ENCODE peak calls at places on chromosomes 11 and 22, in six cellular contexts. F, Y, W, T, G and K are unnamed samples.

GRCh38 chr11:116794851-116795250 is 3.2 kb upstream of the APOA5 start:
- DNase-seq in F (no peak), Y (no peak), W (no peak), T (no peak), G (no peak), K (no peak)

GRCh38 chr11:27281740-27282139 is 81.3 kb downstream of the CCDC34 start:
- DNase-seq in F (no peak), Y (no peak), W (no peak), T (no peak), G (no peak), K (no peak)

GRCh38 chr22:36457688-36458450 is 23.6 kb downstream of the TXN2 start:
- DNase-seq in F (peak; percentile 58), Y (no peak), W (peak; percentile 63), T (no peak), G (no peak), K (no peak)

GRCh38 chr11:83275888-83276641 is 10.1 kb downstream of the CCDC90B start:
- DNase-seq in F (no peak), Y (no peak), W (no peak), T (no peak), G (no peak), K (no peak)

GRCh38 chr11:74702383-74703007 is 28.7 kb downstream of the CHRDL2 start:
- DNase-seq in F (peak; percentile 66), Y (peak; percentile 63), W (peak; percentile 73), T (peak; percentile 66), G (peak; percentile 60), K (no peak)

GRCh38 chr11:66467756-66468155 is 1.1 kb downstream of the PELI3 start:
- DNase-seq in F (peak; percentile 58), Y (no peak), W (peak; percentile 60), T (peak; percentile 70), G (no peak), K (no peak)

GRCh38 chr11:32435511-32435946 is at the start of gene WT1:
- DNase-seq in F (no peak), Y (no peak), W (no peak), T (no peak), G (no peak), K (no peak)

GRCh38 chr22:25360411-25360810 is 141.0 kb downstream of the CRYBB2 start:
- DNase-seq in F (no peak), Y (no peak), W (no peak), T (no peak), G (no peak), K (no peak)

GRCh38 chr11:91796999-91797398 is 427.6 kb upstream of the FAT3 start:
- DNase-seq in F (no peak), Y (no peak), W (no peak), T (no peak), G (no peak), K (no peak)

GRCh38 chr11:121901853-121902252 is 214.2 kb downstream of the BLID start:
- DNase-seq in F (no peak), Y (no peak), W (no peak), T (no peak), G (no peak), K (no peak)

GRCh38 chr22:50318698-50319411 is 8.0 kb downstream of the DENND6B start:
- DNase-seq in F (no peak), Y (peak; percentile 93), W (no peak), T (no peak), G (no peak), K (no peak)

GRCh38 chr11:94655291-94655690 is 88.1 kb downstream of the PIWIL4 start:
- DNase-seq in F (no peak), Y (no peak), W (no peak), T (no peak), G (no peak), K (no peak)

GRCh38 chr11:10565493-10565892 is 3.0 kb downstream of the LYVE1 start:
- DNase-seq in F (no peak), Y (no peak), W (no peak), T (no peak), G (no peak), K (no peak)

GRCh38 chr11:597166-597725 is 18.5 kb downstream of the IRF7 start:
- DNase-seq in F (no peak), Y (no peak), W (no peak), T (no peak), G (no peak), K (no peak)

GRCh38 chr11:67640021-67640757 is 626 bp upstream of the TBX10 start:
- DNase-seq in F (peak; percentile 79), Y (peak; percentile 82), W (peak; percentile 81), T (peak; percentile 70), G (no peak), K (no peak)

GRCh38 chr11:75383246-75383645 is 16.1 kb upstream of the RPS3 start:
- DNase-seq in F (no peak), Y (no peak), W (no peak), T (no peak), G (no peak), K (no peak)

GRCh38 chr11:75743711-75744563 is 24.6 kb upstream of the DGAT2 start:
- DNase-seq in F (no peak), Y (no peak), W (no peak), T (no peak), G (no peak), K (no peak)

GRCh38 chr11:128575956-128576340 is 11.4 kb downstream of the ETS1 start:
- DNase-seq in F (peak; percentile 67), Y (no peak), W (no peak), T (no peak), G (no peak), K (no peak)

GRCh38 chr22:45006873-45007246 is 2.9 kb downstream of the PHF21B start:
- DNase-seq in F (no peak), Y (no peak), W (no peak), T (no peak), G (peak; percentile 59), K (no peak)

GRCh38 chr11:76587810-76588454 is 82.6 kb downstream of the LRRC32 start:
- DNase-seq in F (no peak), Y (no peak), W (no peak), T (no peak), G (no peak), K (no peak)

GRCh38 chr11:65243773-65244172 is 18.0 kb upstream of the POLA2 start:
- DNase-seq in F (no peak), Y (no peak), W (no peak), T (no peak), G (no peak), K (no peak)

GRCh38 chr11:100855466-100856067 is 168.5 kb downstream of the ARHGAP42 start:
- DNase-seq in F (no peak), Y (peak; percentile 39), W (no peak), T (no peak), G (no peak), K (no peak)

GRCh38 chr11:15113381-15113780 is 1.3 kb upstream of the INSC start:
- DNase-seq in F (no peak), Y (peak; percentile 87), W (no peak), T (no peak), G (no peak), K (peak; percentile 86)

GRCh38 chr11:70860855-70861254 is 391.5 kb downstream of the SHANK2 start:
- DNase-seq in F (no peak), Y (no peak), W (no peak), T (no peak), G (no peak), K (no peak)
- TF ChIP-seq CTCF in F (no peak), Y (no peak), W (no peak), T (no peak), G (no peak), K (no peak)

GRCh38 chr11:119258983-119259382 is 52.8 kb downstream of the CBL start:
- DNase-seq in F (no peak), Y (peak; percentile 10), W (no peak), T (no peak), G (no peak), K (no peak)

GRCh38 chr11:119266063-119266462 is 50.9 kb downstream of the MCAM start:
- DNase-seq in F (no peak), Y (no peak), W (no peak), T (no peak), G (no peak), K (no peak)

GRCh38 chr11:119266517-119267255 is 50.2 kb downstream of the MCAM start:
- DNase-seq in F (no peak), Y (no peak), W (no peak), T (no peak), G (no peak), K (no peak)

GRCh38 chr11:119263352-119263940 is 53.5 kb downstream of the MCAM start:
- DNase-seq in F (no peak), Y (peak; percentile 23), W (no peak), T (no peak), G (no peak), K (no peak)

GRCh38 chr11:119262668-119263351 is 54.1 kb downstream of the MCAM start:
- DNase-seq in F (no peak), Y (no peak), W (no peak), T (no peak), G (no peak), K (no peak)
- TF ChIP-seq CTCF in F (no peak), Y (no peak), W (no peak), T (no peak), G (no peak), K (no peak)

DNA sequence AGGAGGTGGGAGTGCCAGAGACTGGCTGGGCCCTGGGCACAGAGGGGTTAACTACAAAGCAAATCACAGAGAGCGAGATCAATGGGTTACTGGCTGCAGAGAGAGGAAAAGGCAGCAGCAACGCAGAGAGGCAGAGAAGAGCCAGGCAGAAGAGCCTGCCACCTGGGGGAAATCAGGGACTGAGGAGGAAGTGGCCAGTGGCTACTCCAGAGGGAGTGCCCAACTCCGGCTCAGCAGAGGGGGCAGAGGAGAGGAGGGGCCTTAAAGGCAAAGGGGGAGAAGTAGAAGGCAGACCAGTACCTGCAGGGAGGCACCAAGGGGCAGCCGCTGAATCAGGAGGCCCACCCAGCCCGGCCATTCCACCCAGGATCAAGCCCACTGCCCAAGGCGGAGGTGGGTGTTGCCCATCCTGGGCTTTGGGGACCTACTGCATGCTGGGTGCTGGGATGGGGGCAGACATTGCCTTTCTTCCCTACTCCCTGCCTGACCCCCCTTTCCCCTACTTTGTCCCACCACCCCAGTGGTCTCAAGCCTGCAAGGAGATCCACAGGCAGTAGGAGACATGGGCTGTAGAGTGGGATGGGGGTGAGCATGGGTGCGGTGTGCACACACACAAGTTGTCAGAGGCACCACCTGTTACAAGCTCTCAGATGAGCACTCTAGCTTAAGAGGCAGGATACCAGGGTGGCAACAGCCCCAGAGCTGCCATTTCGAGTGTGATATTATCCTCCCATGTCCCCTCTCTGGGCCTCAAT is 926 bp upstream of the GALR3 start:
- DNase-seq in F (no peak), Y (no peak), W (no peak), T (no peak), G (no peak), K (no peak)
- TF ChIP-seq CTCF in F (no peak), Y (no peak), W (no peak), T (no peak), G (no peak), K (no peak)

GRCh38 chr11:70268526-70268925 is 2.0 kb upstream of the PPFIA1 start:
- DNase-seq in F (no peak), Y (no peak), W (no peak), T (no peak), G (no peak), K (no peak)

GRCh38 chr11:70271635-70271953 is 1.1 kb downstream of the PPFIA1 start:
- DNase-seq in F (no peak), Y (no peak), W (no peak), T (no peak), G (no peak), K (no peak)

GRCh38 chr11:70272009-70272408 is 1.5 kb downstream of the PPFIA1 start:
- DNase-seq in F (no peak), Y (no peak), W (no peak), T (no peak), G (no peak), K (no peak)

GRCh38 chr11:70270877-70271634 is 566 bp downstream of the PPFIA1 start:
- DNase-seq in F (peak; percentile 40), Y (peak; percentile 48), W (peak; percentile 69), T (peak; percentile 36), G (peak; percentile 42), K (no peak)

GRCh38 chr11:70270104-70270876 is at the start of gene PPFIA1:
- DNase-seq in F (peak; percentile 97), Y (peak; percentile 97), W (peak; percentile 98), T (peak; percentile 96), G (peak; percentile 95), K (peak; percentile 97)
- TF ChIP-seq CTCF in F (no peak), Y (no peak), W (no peak), T (no peak), G (no peak), K (no peak)